ENCODE peak calls at places on chromosomes 1 and 21, in seven cellular contexts. D is H1, I is SK-N-SH, G is GM12878, S is K562, V is GM12891, W is GM12892. P is an unnamed sample.

GRCh38 chr1:100423832-100424337 is 71.6 kb downstream of the CDC14A start:
- DNase-seq in D (no peak), I (no peak), G (peak), S (no peak), V (no peak), W (no peak), P (no peak)

GRCh38 chr1:221435510-221435909 is 306.4 kb downstream of the DUSP10 start:
- DNase-seq in D (no peak), I (peak), G (no peak), S (peak), V (peak), W (peak), P (peak)

GRCh38 chr1:31954607-31955283 is 16.6 kb upstream of the PTP4A2 start:
- DNase-seq in D (no peak), I (no peak), G (no peak), S (peak), V (no peak), W (no peak), P (peak)

GRCh38 chr1:225526878-225527277 is 99.0 kb upstream of the LBR start:
- DNase-seq in D (no peak), I (no peak), G (no peak), S (no peak), V (no peak), W (no peak), P (no peak)

GRCh38 chr21:41671859-41672542 is 94.9 kb downstream of the RIPK4 start:
- DNase-seq in D (no peak), I (no peak), G (no peak), S (no peak), V (no peak), W (no peak), P (no peak)

GRCh38 chr1:212621043-212621829 is 12.7 kb downstream of the ATF3 start:
- DNase-seq in D (no peak), I (no peak), G (no peak), S (no peak), V (no peak), W (no peak), P (no peak)

GRCh38 chr1:41533731-41534080 is 49.2 kb upstream of the EDN2 start:
- DNase-seq in D (no peak), I (no peak), G (no peak), S (no peak), V (no peak), W (no peak), P (no peak)

GRCh38 chr1:155051777-155052398 is 772 bp downstream of the ADAM15 start:
- DNase-seq in D (no peak), I (peak), G (no peak), S (no peak), V (no peak), W (peak), P (no peak)

GRCh38 chr1:178060789-178061556 is 32.9 kb upstream of the RASAL2 start:
- DNase-seq in D (peak), I (no peak), G (no peak), S (no peak), V (no peak), W (no peak), P (peak)

GRCh38 chr1:51569284-51570062 is 47.4 kb upstream of the OSBPL9 start:
- DNase-seq in D (peak), I (no peak), G (peak), S (peak), V (no peak), W (no peak), P (peak)

GRCh38 chr1:207747627-207748492 is 4.0 kb upstream of the CD46 start:
- DNase-seq in D (no peak), I (no peak), G (no peak), S (peak), V (no peak), W (no peak), P (no peak)

GRCh38 chr1:207750901-207751300 is 953 bp upstream of the CD46 start:
- DNase-seq in D (no peak), I (no peak), G (no peak), S (no peak), V (no peak), W (no peak), P (no peak)

GRCh38 chr1:207751790-207752455 is at the start of gene CD46:
- DNase-seq in D (peak), I (peak), G (peak), S (peak), V (peak), W (peak), P (peak)

GRCh38 chr1:207745839-207746767 is 5.8 kb upstream of the CD46 start:
- DNase-seq in D (no peak), I (no peak), G (no peak), S (peak), V (no peak), W (no peak), P (no peak)

GRCh38 chr1:207748737-207749528 is 2.9 kb upstream of the CD46 start:
- DNase-seq in D (no peak), I (no peak), G (no peak), S (no peak), V (no peak), W (no peak), P (peak)
- TF ChIP-seq TAF1 in D (no peak), I (no peak), G (no peak), S (no peak), V (no peak), W (no peak), P (no peak)

GRCh38 chr1:198577444-198577843 is 37.0 kb upstream of the ATP6V1G3 start:
- DNase-seq in D (no peak), I (no peak), G (no peak), S (no peak), V (no peak), W (no peak), P (no peak)
- TF ChIP-seq TAF1 in D (no peak), I (no peak), G (no peak), S (no peak), V (no peak), W (no peak), P (no peak)

GRCh38 chr1:109932232-109932631 is 21.6 kb downstream of the CSF1 start:
- DNase-seq in D (no peak), I (no peak), G (no peak), S (no peak), V (no peak), W (no peak), P (no peak)
- TF ChIP-seq TAF1 in D (no peak), I (no peak), G (no peak), S (no peak), V (no peak), W (no peak), P (no peak)

DNA sequence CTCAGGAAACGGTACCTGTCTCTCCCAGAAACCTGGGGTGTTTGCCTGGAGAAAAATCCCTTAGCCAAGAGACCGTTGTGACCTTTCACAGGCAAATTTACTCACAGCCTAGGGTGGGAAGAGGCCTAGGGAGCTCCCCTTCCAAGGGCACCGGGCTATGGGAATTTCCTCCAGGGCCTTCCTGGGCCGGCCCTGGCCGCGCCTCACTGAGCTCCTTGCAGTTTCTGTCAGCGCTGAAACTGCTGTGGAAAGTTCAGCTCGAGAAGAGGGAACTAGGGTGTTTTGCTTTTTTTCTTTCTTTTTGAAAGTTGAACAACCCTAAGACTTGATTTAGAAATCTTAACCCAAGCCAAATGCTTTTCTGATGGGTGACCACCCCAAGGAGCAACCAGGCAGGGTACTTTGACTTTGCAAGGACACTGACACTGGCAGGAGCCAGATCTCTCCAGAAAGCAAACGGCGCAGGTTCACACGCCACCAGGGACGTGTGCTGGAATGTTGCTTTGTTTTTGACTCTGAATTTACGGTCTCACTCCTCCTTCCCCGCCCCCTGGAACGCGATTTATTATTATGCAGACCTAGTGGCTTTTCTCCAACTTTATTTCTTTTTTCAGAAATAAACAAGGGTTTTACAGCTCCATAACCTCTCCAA is 229.6 kb upstream of the JUN start:
- DNase-seq in D (peak), I (no peak), G (no peak), S (no peak), V (no peak), W (no peak), P (no peak)
- TF ChIP-seq TAF1 in D (peak), I (no peak), G (no peak), S (no peak), V (peak), W (no peak), P (no peak)

GRCh38 chr1:78553859-78554258 is 63.1 kb downstream of the PTGFR start:
- DNase-seq in D (no peak), I (no peak), G (no peak), S (peak), V (no peak), W (no peak), P (peak)
- TF ChIP-seq TAF1 in D (no peak), I (no peak), G (no peak), S (no peak), V (no peak), W (no peak), P (no peak)

DNA sequence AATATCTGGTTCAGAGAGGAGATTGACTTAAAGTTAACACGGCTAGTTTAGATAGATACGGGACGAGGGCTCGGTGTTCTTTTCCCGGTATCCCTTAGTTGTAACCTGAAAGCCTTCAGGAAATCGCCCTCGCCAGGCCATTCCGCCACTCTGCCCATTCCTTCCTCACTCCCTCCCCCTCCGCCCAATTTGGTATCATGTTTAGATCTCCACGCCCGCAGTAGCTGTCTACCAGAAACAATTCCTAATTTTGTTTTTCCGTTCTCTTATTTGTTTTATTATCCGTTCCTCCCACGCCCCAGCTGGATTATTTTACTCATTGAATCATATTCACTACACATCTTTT is 685 bp upstream of the VAMP4 start:
- DNase-seq in D (no peak), I (peak), G (no peak), S (peak), V (no peak), W (no peak), P (no peak)
- TF ChIP-seq TAF1 in D (no peak), I (peak), G (no peak), S (no peak), V (no peak), W (no peak), P (no peak)

GRCh38 chr1:153866045-153866850 is 56.5 kb downstream of the GATAD2B start:
- DNase-seq in D (no peak), I (peak), G (no peak), S (no peak), V (no peak), W (no peak), P (no peak)
- TF ChIP-seq TAF1 in D (no peak), I (no peak), G (no peak), S (no peak), V (no peak), W (no peak), P (no peak)

DNA sequence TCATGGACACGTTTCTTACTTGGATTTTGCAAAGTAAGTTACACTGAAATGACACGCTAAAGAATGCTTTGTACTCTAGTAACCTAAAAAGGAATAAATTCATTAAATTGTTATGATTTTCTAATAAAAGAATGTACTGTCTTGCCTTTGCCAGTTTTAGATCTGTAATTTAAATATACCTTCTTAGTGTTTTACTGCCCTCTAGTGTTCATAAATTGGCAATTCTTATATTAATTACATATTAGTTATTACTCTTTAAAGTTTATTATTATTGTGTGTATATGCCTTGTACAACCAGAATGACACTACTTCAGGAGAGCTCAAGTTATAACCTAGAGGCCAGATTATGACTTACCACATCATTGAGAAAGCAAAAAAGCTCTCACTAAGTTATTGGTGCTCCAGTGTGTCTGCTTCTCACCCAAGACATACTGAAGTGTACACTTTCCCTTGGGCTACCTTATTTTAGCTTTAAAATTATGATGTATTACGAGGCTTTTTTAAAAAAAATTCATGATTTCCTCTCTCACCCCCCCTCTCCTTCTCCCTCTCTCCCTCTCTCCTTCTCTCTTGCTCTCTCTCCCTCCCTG is 169.9 kb downstream of the HS2ST1 start:
- DNase-seq in D (no peak), I (peak), G (no peak), S (no peak), V (no peak), W (no peak), P (peak)
- TF ChIP-seq TAF1 in D (no peak), I (no peak), G (no peak), S (no peak), V (no peak), W (no peak), P (no peak)